ENCODE peak calls at places on chromosomes 13 and 19, in six cellular contexts. Z, E, R, Q, W and T are unnamed samples.

GRCh38 chr19:49761625-49762311 is 1.3 kb downstream of the TSKS start:
- DNase-seq in Z (no peak), E (peak; percentile 57), R (no peak), Q (peak; percentile 44), W (no peak), T (no peak)

GRCh38 chr19:35336166-35336955 is 7.4 kb downstream of the CD22 start:
- DNase-seq in Z (no peak), E (no peak), R (no peak), Q (no peak), W (no peak), T (no peak)

GRCh38 chr13:49664606-49665005 is 26.7 kb downstream of the EBPL start:
- DNase-seq in Z (no peak), E (no peak), R (no peak), Q (no peak), W (no peak), T (no peak)

GRCh38 chr13:109743706-109744453 is 42.5 kb downstream of the IRS2 start:
- DNase-seq in Z (peak; percentile 69), E (peak; percentile 43), R (no peak), Q (peak; percentile 67), W (no peak), T (no peak)

GRCh38 chr19:5977222-5977784 is 637 bp downstream of the RANBP3 start:
- DNase-seq in Z (no peak), E (no peak), R (no peak), Q (no peak), W (no peak), T (no peak)

GRCh38 chr19:49189259-49189658 is 31.7 kb downstream of the TRPM4 start:
- DNase-seq in Z (no peak), E (no peak), R (no peak), Q (no peak), W (no peak), T (no peak)

GRCh38 chr19:45428385-45429231 is 4.9 kb upstream of the ERCC1 start:
- DNase-seq in Z (peak; percentile 49), E (peak; percentile 73), R (no peak), Q (peak; percentile 53), W (no peak), T (peak; percentile 83)

GRCh38 chr13:24127116-24127631 is 33.3 kb upstream of the SPATA13 start:
- DNase-seq in Z (no peak), E (no peak), R (no peak), Q (no peak), W (no peak), T (no peak)

GRCh38 chr13:45492538-45492937 is 27.8 kb downstream of the COG3 start:
- DNase-seq in Z (no peak), E (no peak), R (no peak), Q (no peak), W (no peak), T (no peak)

GRCh38 chr13:112773601-112774447 is 84.0 kb downstream of the ATP11A start:
- DNase-seq in Z (no peak), E (peak; percentile 24), R (no peak), Q (no peak), W (no peak), T (no peak)

GRCh38 chr13:71602327-71602726 is 264.7 kb downstream of the DACH1 start:
- DNase-seq in Z (no peak), E (no peak), R (no peak), Q (no peak), W (no peak), T (no peak)

GRCh38 chr19:6916952-6917351 is 29.6 kb downstream of the ADGRE1 start:
- DNase-seq in Z (no peak), E (no peak), R (no peak), Q (no peak), W (no peak), T (no peak)

GRCh38 chr13:29452773-29453574 is 142.5 kb downstream of the SLC7A1 start:
- DNase-seq in Z (no peak), E (no peak), R (no peak), Q (no peak), W (no peak), T (no peak)

GRCh38 chr13:82654851-82655517 is 1227.3 kb downstream of the SLITRK1 start:
- DNase-seq in Z (no peak), E (no peak), R (no peak), Q (peak; percentile 30), W (no peak), T (peak; percentile 61)

GRCh38 chr19:43507880-43508279 is 3.3 kb upstream of the PHLDB3 start:
- DNase-seq in Z (no peak), E (no peak), R (no peak), Q (no peak), W (no peak), T (no peak)

GRCh38 chr13:76383671-76384461 is 502.3 kb downstream of the KCTD12 start:
- DNase-seq in Z (peak; percentile 69), E (no peak), R (no peak), Q (peak; percentile 82), W (no peak), T (peak; percentile 24)

GRCh38 chr19:30297969-30298368 is 74.2 kb upstream of the ZNF536 start:
- DNase-seq in Z (no peak), E (peak; percentile 9), R (no peak), Q (no peak), W (no peak), T (no peak)

GRCh38 chr19:38917921-38918491 is 6.0 kb upstream of the CCER2 start:
- DNase-seq in Z (no peak), E (no peak), R (no peak), Q (peak; percentile 26), W (no peak), T (no peak)

GRCh38 chr19:53903055-53903680 is 5.9 kb upstream of the CACNG7 start:
- DNase-seq in Z (peak; percentile 46), E (peak; percentile 82), R (no peak), Q (peak; percentile 53), W (no peak), T (no peak)

GRCh38 chr13:38941353-38941945 is 49.2 kb downstream of the STOML3 start:
- DNase-seq in Z (no peak), E (no peak), R (no peak), Q (peak; percentile 3), W (no peak), T (no peak)

GRCh38 chr13:78168981-78169380 is 250.3 kb upstream of the EDNRB start:
- DNase-seq in Z (no peak), E (no peak), R (no peak), Q (no peak), W (no peak), T (no peak)

GRCh38 chr19:42352216-42352892 is 26.9 kb downstream of the MEGF8 start:
- DNase-seq in Z (no peak), E (no peak), R (no peak), Q (peak; percentile 72), W (peak; percentile 89), T (no peak)

GRCh38 chr19:32415246-32415645 is 9.7 kb downstream of the DPY19L3 start:
- DNase-seq in Z (no peak), E (no peak), R (no peak), Q (no peak), W (peak; percentile 2), T (no peak)

GRCh38 chr13:51636349-51636890 is 52.2 kb downstream of the WDFY2 start:
- DNase-seq in Z (peak; percentile 26), E (no peak), R (no peak), Q (no peak), W (no peak), T (no peak)

GRCh38 chr19:49662011-49662410 is 3.6 kb downstream of the IRF3 start:
- DNase-seq in Z (no peak), E (no peak), R (no peak), Q (no peak), W (no peak), T (no peak)

GRCh38 chr13:105874808-105875207 is 660.7 kb downstream of the EFNB2 start:
- DNase-seq in Z (no peak), E (no peak), R (no peak), Q (no peak), W (no peak), T (no peak)

GRCh38 chr19:6835501-6835900 is 51.9 kb upstream of the ADGRE1 start:
- DNase-seq in Z (no peak), E (no peak), R (no peak), Q (no peak), W (no peak), T (no peak)

GRCh38 chr19:29690842-29691241 is 24.2 kb downstream of the C19orf12 start:
- DNase-seq in Z (peak; percentile 16), E (peak; percentile 74), R (peak; percentile 9), Q (peak; percentile 67), W (no peak), T (no peak)

GRCh38 chr19:33535176-33535575 is 13.6 kb upstream of the PEPD start:
- DNase-seq in Z (no peak), E (no peak), R (no peak), Q (peak; percentile 51), W (no peak), T (no peak)

GRCh38 chr13:65555973-65556372 is 1674.2 kb downstream of the PCDH9 start:
- DNase-seq in Z (no peak), E (no peak), R (no peak), Q (no peak), W (no peak), T (no peak)

GRCh38 chr13:75178436-75178835 is 303.5 kb downstream of the TBC1D4 start:
- DNase-seq in Z (no peak), E (no peak), R (no peak), Q (peak; percentile 7), W (no peak), T (no peak)

GRCh38 chr13:86563308-86563707 is 764.1 kb upstream of the SLITRK6 start:
- DNase-seq in Z (peak; percentile 1), E (no peak), R (no peak), Q (peak; percentile 46), W (no peak), T (no peak)

GRCh38 chr13:54607421-54607820 is 1578.8 kb downstream of the OLFM4 start:
- DNase-seq in Z (no peak), E (no peak), R (no peak), Q (no peak), W (no peak), T (no peak)